ENCODE peak calls at places on chromosome 2, in six cellular contexts. P, E, D, K, B and I are unnamed samples.

GRCh38 chr2:241254904-241255351 is 60.5 kb downstream of the HDLBP start:
- DNase-seq in P (no peak), E (no peak), D (no peak), K (no peak), B (no peak), I (no peak)

GRCh38 chr2:128401680-128402079 is 83.0 kb upstream of the HS6ST1 start:
- DNase-seq in P (no peak), E (no peak), D (no peak), K (no peak), B (no peak), I (peak)

GRCh38 chr2:167787562-167787961 is 459.8 kb downstream of the STK39 start:
- DNase-seq in P (no peak), E (no peak), D (no peak), K (no peak), B (no peak), I (no peak)

GRCh38 chr2:100704711-100705110 is 115.2 kb upstream of the NPAS2 start:
- DNase-seq in P (no peak), E (no peak), D (no peak), K (no peak), B (no peak), I (no peak)

GRCh38 chr2:3222636-3223035 is 155.0 kb downstream of the EIPR1 start:
- DNase-seq in P (no peak), E (no peak), D (no peak), K (no peak), B (no peak), I (no peak)

GRCh38 chr2:178928077-178928476 is 120.9 kb upstream of the TTN start:
- DNase-seq in P (no peak), E (no peak), D (no peak), K (no peak), B (no peak), I (no peak)

GRCh38 chr2:152718909-152719645 is 657 bp downstream of the ARL6IP6 start:
- DNase-seq in P (no peak), E (peak), D (no peak), K (peak), B (peak), I (no peak)

GRCh38 chr2:107588960-107589542 is 237.6 kb upstream of the RGPD4 start:
- DNase-seq in P (no peak), E (no peak), D (no peak), K (no peak), B (peak), I (no peak)

GRCh38 chr2:136168605-136169210 is 50.8 kb upstream of the CXCR4 start:
- DNase-seq in P (no peak), E (no peak), D (no peak), K (no peak), B (no peak), I (no peak)

GRCh38 chr2:47223980-47224379 is 68.9 kb upstream of the STPG4 start:
- DNase-seq in P (no peak), E (no peak), D (no peak), K (no peak), B (peak), I (no peak)

GRCh38 chr2:168639501-168639900 is 162.9 kb upstream of the NOSTRIN start:
- DNase-seq in P (peak), E (no peak), D (no peak), K (no peak), B (peak), I (no peak)

GRCh38 chr2:71783215-71783614 is 329.9 kb downstream of the DYSF start:
- DNase-seq in P (no peak), E (no peak), D (no peak), K (no peak), B (peak), I (no peak)

GRCh38 chr2:133483201-133483600 is 85.1 kb downstream of the NCKAP5 start:
- DNase-seq in P (no peak), E (no peak), D (no peak), K (no peak), B (no peak), I (no peak)

GRCh38 chr2:44952143-44952805 is 10.8 kb downstream of the SIX3 start:
- DNase-seq in P (no peak), E (no peak), D (peak), K (peak), B (peak), I (no peak)

GRCh38 chr2:45834372-45834771 is 182.9 kb downstream of the PRKCE start:
- DNase-seq in P (no peak), E (no peak), D (no peak), K (no peak), B (no peak), I (no peak)

GRCh38 chr2:210225461-210225798 is 183 bp upstream of the ACADL start:
- DNase-seq in P (no peak), E (no peak), D (no peak), K (no peak), B (peak), I (no peak)

GRCh38 chr2:223043164-223043941 is 8.6 kb upstream of the KCNE4 start:
- DNase-seq in P (no peak), E (no peak), D (no peak), K (no peak), B (peak), I (no peak)

GRCh38 chr2:159758239-159758638 is 39.8 kb downstream of the CD302 start:
- DNase-seq in P (no peak), E (no peak), D (no peak), K (no peak), B (no peak), I (no peak)

GRCh38 chr2:159758686-159759085 is 39.3 kb downstream of the CD302 start:
- DNase-seq in P (no peak), E (no peak), D (no peak), K (no peak), B (peak), I (no peak)

GRCh38 chr2:159753797-159754196 is 41.5 kb downstream of the MARCHF7 start:
- DNase-seq in P (no peak), E (no peak), D (no peak), K (no peak), B (no peak), I (no peak)

GRCh38 chr2:159755014-159755413 is 42.7 kb downstream of the MARCHF7 start:
- DNase-seq in P (no peak), E (no peak), D (no peak), K (no peak), B (no peak), I (no peak)

GRCh38 chr2:159755788-159756187 is 42.2 kb downstream of the CD302 start:
- DNase-seq in P (no peak), E (no peak), D (no peak), K (no peak), B (peak), I (no peak)
- TF ChIP-seq CTCF in P (no peak), E (no peak), D (no peak), K (peak), B (peak), I (peak)

GRCh38 chr2:214809751-214810564 is 475 bp upstream of the BARD1 start:
- DNase-seq in P (peak), E (peak), D (peak), K (peak), B (peak), I (peak)
- TF ChIP-seq CTCF in P (no peak), E (no peak), D (no peak), K (no peak), B (no peak), I (no peak)

GRCh38 chr2:235532307-235532706 is 38.5 kb downstream of the AGAP1 start:
- DNase-seq in P (peak), E (no peak), D (no peak), K (no peak), B (no peak), I (no peak)
- TF ChIP-seq CTCF in P (no peak), E (no peak), D (no peak), K (no peak), B (no peak), I (no peak)

DNA sequence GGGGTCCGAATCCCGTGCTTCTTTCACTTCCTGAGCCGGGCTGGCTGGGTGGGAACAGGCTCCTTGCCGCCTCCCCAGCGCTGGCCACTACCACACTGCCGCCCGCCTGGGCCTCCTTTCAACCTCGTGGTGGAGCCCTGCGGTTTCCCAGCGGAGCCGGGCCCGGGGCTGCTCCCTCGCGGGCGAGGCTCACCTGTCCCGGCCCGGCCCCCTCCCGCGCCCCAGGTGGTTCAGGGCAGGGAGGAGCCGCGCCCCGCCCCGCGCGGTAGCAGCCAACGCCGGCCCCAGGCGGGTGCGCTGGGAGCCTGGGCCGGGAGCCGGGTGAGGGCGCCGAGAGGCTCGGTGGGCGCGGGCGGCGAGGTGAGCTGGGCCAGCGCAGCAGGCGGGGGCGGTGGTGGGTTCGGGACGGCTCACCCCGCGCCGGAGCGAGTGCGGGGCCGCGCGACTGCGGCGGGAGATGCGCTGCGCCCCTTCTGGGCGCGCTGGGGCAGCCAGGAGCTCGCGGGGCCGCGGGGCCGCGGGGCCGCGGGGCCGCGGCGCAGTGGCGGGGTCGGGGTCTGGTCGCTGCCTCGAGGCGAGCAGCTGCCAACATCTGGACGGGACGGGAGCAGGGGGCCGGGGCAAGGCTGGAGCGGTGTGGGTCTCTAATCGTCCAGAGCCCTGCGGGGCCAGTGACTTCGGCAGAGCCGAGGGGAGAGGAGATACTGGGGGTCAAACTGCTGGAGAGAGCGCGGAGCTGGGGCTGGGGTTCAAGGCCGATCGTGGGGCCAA is at the start of gene LYPD6B:
- DNase-seq in P (no peak), E (no peak), D (peak), K (peak), B (no peak), I (no peak)
- TF ChIP-seq CTCF in P (no peak), E (peak), D (no peak), K (peak), B (no peak), I (no peak)

GRCh38 chr2:83522891-83523493 is 936.1 kb downstream of the SUCLG1 start:
- DNase-seq in P (no peak), E (no peak), D (no peak), K (no peak), B (no peak), I (no peak)

GRCh38 chr2:83516503-83516902 is 942.6 kb downstream of the SUCLG1 start:
- DNase-seq in P (no peak), E (no peak), D (no peak), K (no peak), B (no peak), I (no peak)

DNA sequence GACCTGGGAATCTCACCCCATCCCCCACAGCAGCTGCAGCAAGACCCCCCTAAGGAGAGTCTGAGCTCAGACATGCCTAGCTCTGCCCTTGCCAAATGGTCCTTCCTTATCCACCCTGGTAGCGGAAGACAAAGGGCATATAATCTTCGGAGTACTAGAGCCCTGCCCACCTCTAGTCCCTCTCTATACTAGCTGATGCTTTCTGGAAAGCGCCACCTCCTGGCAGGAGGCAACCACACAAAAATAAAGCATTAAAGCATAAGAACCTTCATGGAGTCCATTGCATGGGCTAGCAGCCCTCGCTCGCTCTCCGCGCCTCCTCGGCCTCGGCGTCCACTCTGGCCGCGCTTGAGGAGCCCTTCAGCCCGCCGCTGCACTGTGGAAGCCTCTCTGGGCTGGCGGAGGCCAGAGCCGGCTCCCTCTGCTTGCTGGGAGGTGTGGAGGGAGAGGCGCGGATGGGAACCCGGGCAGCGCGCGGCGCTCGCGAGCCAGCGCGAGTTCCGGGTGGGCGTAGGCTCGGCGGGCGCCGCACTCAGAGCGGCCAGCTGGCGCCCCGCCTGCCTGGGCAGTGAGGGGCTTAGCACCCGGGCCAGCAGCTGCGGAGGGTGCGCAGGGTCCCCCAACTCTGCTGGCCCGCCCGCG is 941.2 kb downstream of the SUCLG1 start:
- DNase-seq in P (no peak), E (no peak), D (no peak), K (no peak), B (no peak), I (no peak)
- TF ChIP-seq CTCF in P (no peak), E (no peak), D (no peak), K (peak), B (no peak), I (no peak)

DNA sequence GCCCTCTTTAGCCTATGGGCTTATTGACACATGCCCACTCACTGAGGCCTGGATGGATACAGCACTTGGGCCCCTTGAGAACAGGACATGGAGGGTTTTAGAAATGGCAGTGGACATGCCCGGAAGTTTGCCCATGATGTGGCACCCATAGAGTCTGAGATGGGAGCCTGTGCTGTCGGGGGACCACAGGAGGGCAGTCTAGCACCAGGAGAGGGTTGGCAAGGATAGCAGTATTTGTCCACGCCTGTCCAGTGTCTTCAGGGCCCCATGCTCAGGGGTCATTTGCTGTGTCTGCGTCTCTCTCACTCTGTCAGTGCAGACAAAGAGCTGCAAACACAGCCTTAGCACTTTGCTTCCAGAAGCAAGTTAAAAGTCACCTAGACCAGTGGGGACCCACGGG is 48.7 kb downstream of the IL1RL2 start:
- DNase-seq in P (no peak), E (no peak), D (no peak), K (no peak), B (peak), I (no peak)
- TF ChIP-seq CTCF in P (no peak), E (peak), D (peak), K (peak), B (peak), I (peak)

GRCh38 chr2:206353685-206354084 is 79.2 kb downstream of the ZDBF2 start:
- DNase-seq in P (no peak), E (no peak), D (no peak), K (no peak), B (peak), I (no peak)
- TF ChIP-seq CTCF in P (no peak), E (no peak), D (no peak), K (no peak), B (no peak), I (no peak)

GRCh38 chr2:67729474-67729873 is 332.3 kb downstream of the ETAA1 start:
- DNase-seq in P (no peak), E (no peak), D (no peak), K (no peak), B (no peak), I (no peak)

GRCh38 chr2:67727623-67728022 is 330.5 kb downstream of the ETAA1 start:
- DNase-seq in P (no peak), E (no peak), D (no peak), K (no peak), B (no peak), I (no peak)

GRCh38 chr2:67733517-67733916 is 329.3 kb downstream of the C1D start:
- DNase-seq in P (no peak), E (no peak), D (peak), K (peak), B (peak), I (no peak)
- TF ChIP-seq CTCF in P (no peak), E (peak), D (peak), K (peak), B (peak), I (no peak)

GRCh38 chr2:54773838-54774237 is 50.4 kb downstream of the EML6 start:
- DNase-seq in P (no peak), E (no peak), D (no peak), K (no peak), B (peak), I (no peak)
- TF ChIP-seq CTCF in P (no peak), E (no peak), D (no peak), K (peak), B (peak), I (no peak)